ENCODE peak calls at places on chromosome 6, in four cellular contexts. E is H1, J is K562, Y is HepG2. V is an unnamed sample.

GRCh38 chr6:37187321-37188022 is 17.5 kb downstream of the PIM1 start:
- DNase-seq in J (peak; percentile 34), Y (no peak), E (no peak), V (no peak)

GRCh38 chr6:156557269-156557885 is 219.8 kb upstream of the ARID1B start:
- DNase-seq in J (no peak), Y (peak; percentile 26), E (no peak), V (peak; percentile 29)

GRCh38 chr6:52992980-52993379 is 2.1 kb downstream of the GSTA4 start:
- DNase-seq in Y (no peak), J (no peak), E (no peak), V (no peak)

GRCh38 chr6:170110201-170111140 is 180.4 kb downstream of the DLL1 start:
- DNase-seq in E (peak; percentile 40), Y (no peak), J (no peak), V (no peak)

GRCh38 chr6:143694560-143694959 is 16.8 kb downstream of the PHACTR2 start:
- DNase-seq in E (no peak), J (no peak), Y (no peak), V (no peak)

GRCh38 chr6:126172151-126172550 is 167.8 kb upstream of the CENPW start:
- DNase-seq in J (no peak), Y (no peak), E (no peak), V (no peak)

GRCh38 chr6:17820055-17820454 is 113.3 kb upstream of the NUP153 start:
- DNase-seq in Y (peak; percentile 32), E (no peak), J (peak; percentile 56), V (peak; percentile 54)

GRCh38 chr6:140012146-140012545 is 637.7 kb upstream of the CITED2 start:
- DNase-seq in E (no peak), Y (no peak), J (no peak), V (no peak)

GRCh38 chr6:494394-494793 is 102.8 kb downstream of the IRF4 start:
- DNase-seq in J (no peak), Y (no peak), E (no peak), V (no peak)

DNA sequence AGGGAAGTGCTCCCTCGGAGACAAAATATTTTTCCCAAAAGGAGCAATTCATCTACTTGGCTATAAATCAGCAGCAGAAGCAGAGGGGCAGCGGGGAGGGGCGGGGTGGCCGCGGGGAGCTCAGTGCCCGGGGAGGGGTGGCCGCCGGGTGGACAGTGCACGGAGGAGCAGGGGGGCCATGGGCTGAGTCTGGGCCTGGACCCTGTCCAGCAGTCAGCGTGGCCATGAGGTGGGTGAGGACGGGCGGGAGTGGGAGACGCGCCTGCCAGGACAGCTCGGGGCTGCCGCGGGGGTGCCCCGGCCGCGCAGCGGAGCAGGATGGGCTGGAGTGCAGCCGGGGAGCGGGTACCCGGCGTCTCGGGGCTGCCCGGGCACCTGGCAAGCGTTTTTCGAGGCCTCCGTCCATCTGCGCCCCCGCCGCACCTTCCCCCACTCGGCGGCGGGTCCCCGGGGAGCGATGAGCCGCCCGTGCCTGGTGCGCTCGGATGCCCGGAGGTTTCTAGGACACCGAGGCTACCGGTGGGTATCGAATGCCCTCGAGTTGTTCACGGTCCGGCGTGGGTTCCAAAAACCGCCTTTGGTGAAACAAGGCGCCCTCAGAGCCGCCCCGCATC is 229.5 kb downstream of the THBS2 start:
- DNase-seq in E (no peak), Y (no peak), J (no peak), V (no peak)
- TF ChIP-seq KDM1A in E (no peak), Y (no peak), J (no peak), V (no peak)

GRCh38 chr6:121437861-121438651 is 2.6 kb downstream of the GJA1 start:
- DNase-seq in Y (no peak), J (no peak), E (no peak), V (peak; percentile 17)
- TF ChIP-seq JUN in Y (no peak), J (no peak), E (no peak), V (no peak)

GRCh38 chr6:19986691-19987438 is 149.7 kb downstream of the ID4 start:
- DNase-seq in J (no peak), Y (no peak), E (no peak), V (no peak)
- TF ChIP-seq KDM1A in J (no peak), Y (no peak), E (no peak), V (no peak)

GRCh38 chr6:42774201-42774600 is 7.7 kb upstream of the BICRAL start:
- DNase-seq in J (no peak), E (no peak), Y (no peak), V (no peak)
- TF ChIP-seq JUN in J (no peak), E (no peak), Y (no peak), V (no peak)

V was measured in A549.